ENCODE peak calls at places on chromosomes 2 and 18, in five cellular contexts. P, B, L, V and W are unnamed samples. For H3K36me3, the result is how much of the 10 kb centered on the place peaks cover.

GRCh38 chr2:15583831-15584230 is 7.8 kb upstream of the DDX1 start:
- DNase-seq in P (no peak), B (no peak), L (no peak), V (no peak), W (no peak)

GRCh38 chr2:48677450-48677849 is 59.8 kb downstream of the GTF2A1L start:
- DNase-seq in P (no peak), B (no peak), L (no peak), V (no peak), W (no peak)

GRCh38 chr2:128444044-128444771 is 125.5 kb upstream of the HS6ST1 start:
- DNase-seq in P (no peak), B (no peak), L (peak), V (no peak), W (no peak)

GRCh38 chr2:43343573-43344304 is 117.3 kb upstream of the ZFP36L2 start:
- DNase-seq in P (peak), B (no peak), L (no peak), V (no peak), W (peak)

GRCh38 chr18:47928466-47928865 is 2.0 kb downstream of the SMAD2 start:
- DNase-seq in P (no peak), B (no peak), L (no peak), V (no peak), W (no peak)

GRCh38 chr2:45567288-45567963 is 43.6 kb downstream of the SRBD1 start:
- DNase-seq in P (no peak), B (peak), L (no peak), V (no peak), W (no peak)

GRCh38 chr2:39606585-39606984 is 59.1 kb upstream of the TMEM178A start:
- DNase-seq in P (no peak), B (no peak), L (no peak), V (peak), W (no peak)

GRCh38 chr2:240648650-240649275 is 23.5 kb downstream of the GPR35 start:
- DNase-seq in P (no peak), B (no peak), L (peak), V (no peak), W (no peak)

GRCh38 chr2:239093487-239093886 is 245.6 kb downstream of the TWIST2 start:
- DNase-seq in P (no peak), B (no peak), L (peak), V (no peak), W (no peak)

GRCh38 chr18:22226801-22227200 is 57.4 kb downstream of the GATA6 start:
- DNase-seq in P (no peak), B (no peak), L (no peak), V (no peak), W (peak)

GRCh38 chr2:223469270-223470057 is 132.7 kb downstream of the SCG2 start:
- DNase-seq in P (peak), B (peak), L (no peak), V (no peak), W (peak)

GRCh38 chr2:84458436-84459027 is 548 bp downstream of the SUCLG1 start:
- DNase-seq in P (no peak), B (peak), L (peak), V (peak), W (peak)

GRCh38 chr2:145040433-145040832 is 520.5 kb upstream of the ZEB2 start:
- DNase-seq in P (no peak), B (no peak), L (no peak), V (no peak), W (no peak)

GRCh38 chr2:95043300-95043786 is 17.8 kb downstream of the MAL start:
- DNase-seq in P (peak), B (peak), L (no peak), V (no peak), W (peak)

GRCh38 chr2:69604844-69605243 is 38.7 kb downstream of the AAK1 start:
- DNase-seq in P (no peak), B (no peak), L (no peak), V (no peak), W (no peak)

GRCh38 chr2:158914731-158915130 is 53.7 kb upstream of the TANC1 start:
- DNase-seq in P (no peak), B (no peak), L (no peak), V (no peak), W (no peak)

GRCh38 chr2:45412754-45413379 is 198.2 kb downstream of the SRBD1 start:
- DNase-seq in P (no peak), B (no peak), L (no peak), V (no peak), W (no peak)

GRCh38 chr18:46302866-46303485 is 198.8 kb downstream of the HAUS1 start:
- DNase-seq in P (no peak), B (no peak), L (no peak), V (no peak), W (no peak)

GRCh38 chr2:38190542-38191218 is 114.7 kb upstream of the CYP1B1 start:
- DNase-seq in P (no peak), B (no peak), L (no peak), V (no peak), W (no peak)

GRCh38 chr18:8424917-8425725 is 184.1 kb upstream of the RAB12 start:
- DNase-seq in P (no peak), B (peak), L (peak), V (no peak), W (peak)

GRCh38 chr2:28327963-28328922 is 64.4 kb upstream of the FOSL2 start:
- DNase-seq in P (no peak), B (no peak), L (peak), V (no peak), W (no peak)

GRCh38 chr2:120013569-120014223 is 819 bp downstream of the EPB41L5 start:
- DNase-seq in P (peak), B (peak), L (no peak), V (no peak), W (peak)

GRCh38 chr2:237556773-237557632 is 9.4 kb upstream of the PRLH start:
- DNase-seq in P (no peak), B (no peak), L (no peak), V (no peak), W (no peak)

GRCh38 chr2:8332646-8333045 is 349.2 kb upstream of the ID2 start:
- DNase-seq in P (no peak), B (no peak), L (no peak), V (no peak), W (no peak)

GRCh38 chr2:162261032-162261945 is 18.0 kb upstream of the FAP start:
- DNase-seq in P (peak), B (peak), L (no peak), V (no peak), W (peak)

GRCh38 chr18:44821924-44822323 is 141.2 kb downstream of the SETBP1 start:
- DNase-seq in P (no peak), B (no peak), L (no peak), V (no peak), W (no peak)

GRCh38 chr2:62492048-62492447 is 13.9 kb downstream of the TMEM17 start:
- DNase-seq in P (no peak), B (no peak), L (no peak), V (no peak), W (no peak)

GRCh38 chr2:62489702-62490101 is 16.3 kb downstream of the TMEM17 start:
- DNase-seq in P (no peak), B (no peak), L (no peak), V (no peak), W (no peak)

GRCh38 chr2:62485780-62486765 is 19.9 kb downstream of the TMEM17 start:
- DNase-seq in P (no peak), B (no peak), L (no peak), V (no peak), W (no peak)

DNA sequence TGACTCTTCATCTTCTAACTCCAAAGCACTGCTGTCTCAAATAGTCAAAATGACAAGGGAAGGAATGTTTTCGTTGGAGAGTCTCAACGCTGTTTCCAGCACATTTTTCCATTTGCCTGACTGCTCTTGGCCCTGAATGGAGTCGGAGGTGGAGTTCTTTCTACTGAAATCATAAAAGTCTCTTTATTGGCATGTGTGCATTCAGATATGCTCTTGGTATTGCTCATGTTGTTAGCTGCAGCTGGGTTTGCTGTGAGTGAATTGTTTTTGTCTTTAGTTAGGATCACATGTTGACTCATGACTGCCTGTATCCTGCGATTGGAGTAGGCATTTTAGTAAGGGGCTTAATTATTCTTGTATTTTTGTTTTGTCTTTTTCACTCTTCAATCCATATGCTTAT is 16.8 kb downstream of the TMEM17 start:
- DNase-seq in P (no peak), B (no peak), L (no peak), V (no peak), W (no peak)
- H3K27ac ChIP-seq in P (no peak), B (no peak), L (peak), V (no peak), W (no peak)

DNA sequence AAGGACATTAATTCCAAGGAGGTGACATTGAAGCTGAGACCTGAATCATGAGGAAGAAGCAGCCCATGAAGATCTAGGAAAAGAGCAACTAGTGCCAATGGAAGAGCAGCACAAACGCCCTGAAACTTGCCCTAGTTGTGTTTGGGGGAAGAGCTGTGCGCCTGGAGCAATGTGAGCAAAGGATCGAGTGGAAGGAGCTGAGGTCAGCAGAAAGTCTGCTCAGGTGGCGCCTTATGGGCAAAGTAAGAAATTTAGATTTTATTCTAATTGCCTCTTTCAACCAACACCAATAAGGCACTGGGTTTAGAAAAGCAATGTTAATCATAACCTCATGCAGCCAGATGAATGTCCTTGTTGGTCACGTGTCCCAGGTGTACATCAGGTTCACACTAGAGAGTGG is 226.0 kb upstream of the THSD7B start:
- DNase-seq in P (no peak), B (no peak), L (no peak), V (no peak), W (no peak)
- H3K36me3 ChIP-seq in P (under half), B (under half), L (under half), V (under half), W (under half)

GRCh38 chr18:28972333-28972732 is 795.4 kb upstream of the CDH2 start:
- DNase-seq in P (no peak), B (no peak), L (no peak), V (peak), W (no peak)
- TF ChIP-seq CTCF in P (no peak), B (no peak), L (no peak), V (no peak), W (no peak)

GRCh38 chr2:29459445-29460179 is 344.4 kb downstream of the CLIP4 start:
- DNase-seq in P (no peak), B (no peak), L (no peak), V (no peak), W (no peak)
- H3K27ac ChIP-seq in P (no peak), B (no peak), L (no peak), V (no peak), W (no peak)

GRCh38 chr2:169963786-169964185 is 136.5 kb downstream of the UBR3 start:
- DNase-seq in P (no peak), B (no peak), L (no peak), V (no peak), W (no peak)
- H3K36me3 ChIP-seq in P (half or more), B (under half), L (under half), V (under half), W (under half)

GRCh38 chr2:35783723-35784122 is 571.9 kb upstream of the CRIM1 start:
- DNase-seq in P (no peak), B (no peak), L (no peak), V (no peak), W (no peak)
- TF ChIP-seq CTCF in P (no peak), B (peak), L (no peak), V (peak), W (no peak)

DNA sequence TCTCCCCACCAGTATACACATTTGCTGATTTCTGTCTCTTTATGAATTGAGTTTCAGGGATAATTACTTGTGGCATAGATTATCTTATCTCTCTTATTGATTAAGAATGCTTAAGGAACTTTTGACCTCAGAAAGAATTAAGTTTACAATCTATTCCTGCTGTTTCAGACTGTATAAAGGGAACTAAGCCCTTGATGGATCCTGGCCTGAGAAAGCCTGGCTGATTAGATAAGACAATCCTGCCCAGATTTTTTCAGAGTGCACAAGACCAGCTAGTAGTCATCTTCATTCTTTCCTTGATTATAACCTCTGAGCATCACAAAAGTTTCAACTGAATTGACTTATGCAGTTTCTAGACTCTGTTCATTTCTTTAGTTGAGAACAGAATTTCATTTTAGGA is 22.7 kb upstream of the TFPI start:
- DNase-seq in P (no peak), B (no peak), L (no peak), V (peak), W (no peak)
- H3K27ac ChIP-seq in P (no peak), B (no peak), L (no peak), V (peak), W (no peak)

DNA sequence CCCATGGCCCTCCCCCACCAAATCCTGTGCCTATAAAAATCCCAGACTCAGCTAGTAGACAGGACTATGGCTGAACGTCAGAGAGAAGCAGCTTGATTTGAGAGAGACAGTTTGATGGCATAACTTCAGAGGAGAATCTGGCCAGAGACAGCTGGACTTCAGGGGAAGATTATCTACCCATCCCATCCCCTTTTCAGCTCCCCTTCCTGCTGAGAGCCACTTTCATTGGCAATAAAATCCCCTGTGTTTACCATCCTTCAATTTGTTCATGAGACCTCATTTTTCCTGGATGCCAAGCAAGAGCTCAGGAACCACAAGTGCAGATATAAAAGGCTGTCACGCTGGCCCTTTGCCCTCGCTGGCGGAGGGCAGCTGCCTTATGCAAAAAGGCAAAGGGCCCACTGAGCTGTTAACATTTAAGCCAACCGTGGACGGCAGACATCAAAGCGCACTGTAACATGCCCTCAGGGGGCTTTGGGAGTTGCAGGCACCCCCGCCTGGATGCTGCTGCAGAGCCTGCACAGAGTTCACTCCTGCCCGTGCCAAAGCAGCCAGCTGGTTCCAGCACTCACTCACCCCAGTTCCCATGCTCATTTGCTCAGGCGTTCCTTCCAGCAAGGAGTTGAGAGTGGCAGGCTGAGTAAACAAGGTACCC is 164.3 kb upstream of the PGAP1 start:
- DNase-seq in P (no peak), B (no peak), L (peak), V (no peak), W (no peak)
- H3K36me3 ChIP-seq in P (under half), B (under half), L (under half), V (under half), W (under half)